ENCODE peak calls at places on chromosome X, in four cellular contexts. S, G, F and N are unnamed samples.

GRCh38 chrX:70922776-70923473 is 8.0 kb downstream of the SLC7A3 start:
- DNase-seq in S (no peak), G (no peak), F (no peak), N (no peak)

GRCh38 chrX:17552251-17552650 is 177.3 kb downstream of the NHS start:
- DNase-seq in S (no peak), G (no peak), F (no peak), N (no peak)

GRCh38 chrX:68443155-68443868 is 10.0 kb upstream of the OPHN1 start:
- DNase-seq in S (no peak), G (peak; percentile 9), F (no peak), N (no peak)

GRCh38 chrX:118976599-118977340 is 2.4 kb downstream of the LONRF3 start:
- DNase-seq in S (peak; percentile 61), G (no peak), F (peak; percentile 21), N (no peak)

GRCh38 chrX:150573702-150574101 is 5.3 kb downstream of the MTM1 start:
- DNase-seq in S (no peak), G (no peak), F (no peak), N (no peak)

GRCh38 chrX:10615931-10616780 is 4.2 kb downstream of the MID1 start:
- DNase-seq in S (no peak), G (no peak), F (peak; percentile 50), N (no peak)

GRCh38 chrX:70133303-70134115 is at the start of gene IGBP1:
- DNase-seq in S (peak; percentile 80), G (peak; percentile 49), F (peak; percentile 91), N (peak; percentile 70)

GRCh38 chrX:67546496-67547423 is 2.9 kb downstream of the AR start:
- DNase-seq in S (no peak), G (no peak), F (no peak), N (no peak)

GRCh38 chrX:103687073-103687695 is 685 bp upstream of the MORF4L2 start:
- DNase-seq in S (peak; percentile 34), G (no peak), F (peak; percentile 87), N (no peak)

GRCh38 chrX:114717921-114718320 is 134.0 kb downstream of the HTR2C start:
- DNase-seq in S (no peak), G (no peak), F (peak; percentile 22), N (peak; percentile 51)

GRCh38 chrX:34884693-34885277 is 57.8 kb upstream of the FAM47B start:
- DNase-seq in S (peak; percentile 33), G (no peak), F (no peak), N (no peak)

GRCh38 chrX:119753639-119754257 is 4.6 kb upstream of the SOWAHD start:
- DNase-seq in S (no peak), G (no peak), F (peak; percentile 46), N (no peak)

GRCh38 chrX:150688911-150689451 is 4.2 kb upstream of the MTMR1 start:
- DNase-seq in S (peak; percentile 42), G (no peak), F (no peak), N (peak; percentile 27)

GRCh38 chrX:2325076-2325784 is 175.5 kb downstream of the DHRSX start:
- DNase-seq in S (no peak), G (peak; percentile 63), F (peak; percentile 84), N (no peak)

GRCh38 chrX:39507034-39507433 is 590.7 kb downstream of the BCOR start:
- DNase-seq in S (no peak), G (no peak), F (no peak), N (no peak)

GRCh38 chrX:53013291-53013690 is 35.3 kb upstream of the GPR173 start:
- DNase-seq in S (no peak), G (no peak), F (no peak), N (no peak)

GRCh38 chrX:48631376-48632090 is 34.2 kb downstream of the WDR13 start:
- DNase-seq in S (peak; percentile 87), G (peak; percentile 65), F (peak; percentile 93), N (peak; percentile 59)

GRCh38 chrX:63754141-63754859 is 30.7 kb downstream of the ARHGEF9 start:
- DNase-seq in S (peak; percentile 6), G (no peak), F (no peak), N (no peak)

GRCh38 chrX:39645059-39645895 is 452.5 kb downstream of the BCOR start:
- DNase-seq in S (no peak), G (no peak), F (peak; percentile 50), N (no peak)

GRCh38 chrX:31251336-31251735 is 179.5 kb upstream of the FTHL17 start:
- DNase-seq in S (no peak), G (no peak), F (no peak), N (no peak)

GRCh38 chrX:19560611-19561010 is 45.3 kb upstream of the MAP3K15 start:
- DNase-seq in S (no peak), G (no peak), F (no peak), N (no peak)

GRCh38 chrX:103624111-103624510 is 4.7 kb upstream of the TCEAL1 start:
- DNase-seq in S (no peak), G (no peak), F (no peak), N (no peak)

GRCh38 chrX:23797371-23798128 is 14.6 kb downstream of the SAT1 start:
- DNase-seq in S (no peak), G (no peak), F (no peak), N (no peak)
- TF ChIP-seq CTCF in S (no peak), G (no peak), F (no peak), N (no peak)

DNA sequence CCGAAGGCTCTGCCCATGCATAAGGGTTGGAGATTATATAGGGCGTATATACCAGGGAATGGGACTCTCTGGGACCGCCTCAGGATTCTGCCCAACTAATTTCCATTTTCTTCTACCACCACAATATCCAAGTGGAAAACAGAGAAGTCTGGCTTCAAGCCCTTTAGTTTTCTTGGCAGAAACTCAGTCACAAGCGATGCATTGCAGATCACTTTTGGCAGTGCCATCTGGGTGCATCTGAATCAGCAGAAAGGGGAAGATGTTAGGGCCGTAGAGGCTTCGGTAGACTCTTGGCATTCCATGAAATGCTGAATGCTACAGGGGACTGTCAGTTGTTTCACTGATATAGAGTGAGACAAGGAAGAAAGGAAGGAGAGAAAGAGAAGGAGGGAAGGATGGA is 94.1 kb upstream of the FAM9B start:
- DNase-seq in S (no peak), G (no peak), F (no peak), N (no peak)
- TF ChIP-seq KDM1A in S (no peak), G (no peak), F (no peak), N (no peak)

DNA sequence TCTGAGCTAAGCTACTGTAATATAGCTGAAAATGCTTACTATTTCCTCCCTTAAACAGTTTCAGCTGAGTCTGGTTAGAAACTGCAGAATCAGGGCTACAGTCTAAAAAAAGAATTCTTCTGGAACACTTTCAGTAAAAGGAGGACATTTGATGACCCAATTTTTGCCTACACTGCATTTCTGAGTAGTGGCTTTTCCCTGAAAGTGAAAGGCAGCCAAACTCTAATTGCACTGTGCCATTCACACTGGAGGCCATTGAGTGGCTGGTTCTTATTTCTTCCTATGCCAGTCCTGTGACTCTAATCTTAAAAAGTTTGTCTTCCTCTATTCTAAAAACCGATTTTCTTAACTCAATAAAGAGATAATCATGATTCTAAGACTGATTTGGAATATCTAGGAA is 526.0 kb downstream of the CFAP47 start:
- DNase-seq in S (no peak), G (no peak), F (no peak), N (no peak)
- TF ChIP-seq CTCF in S (no peak), G (no peak), F (no peak), N (no peak)

GRCh38 chrX:72308566-72309296 is 3.0 kb upstream of the CITED1 start:
- DNase-seq in S (peak; percentile 67), G (no peak), F (peak; percentile 71), N (no peak)
- TF ChIP-seq KDM1A in S (no peak), G (no peak), F (peak; percentile 40), N (no peak)

DNA sequence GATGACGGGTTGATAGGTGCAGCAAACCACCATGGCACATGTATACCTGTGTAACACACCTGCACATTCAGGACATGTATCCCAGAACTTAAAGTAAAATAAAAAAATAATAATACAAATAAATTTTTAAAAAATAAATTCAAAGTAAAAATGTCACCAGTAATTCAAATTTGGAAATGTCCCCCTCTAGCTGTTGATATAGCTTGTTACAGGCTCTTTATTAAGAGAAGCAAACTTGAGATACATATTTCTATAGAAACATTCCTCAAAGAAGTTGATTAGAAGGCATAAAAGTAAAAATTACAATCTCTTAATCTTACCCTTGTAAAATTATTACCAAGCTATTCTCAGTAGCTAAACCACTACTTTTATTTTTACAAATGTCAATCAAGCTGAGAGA is 1397.0 kb downstream of the FAM133A start:
- DNase-seq in S (no peak), G (no peak), F (no peak), N (no peak)
- TF ChIP-seq CTCF in S (no peak), G (no peak), F (no peak), N (no peak)

DNA sequence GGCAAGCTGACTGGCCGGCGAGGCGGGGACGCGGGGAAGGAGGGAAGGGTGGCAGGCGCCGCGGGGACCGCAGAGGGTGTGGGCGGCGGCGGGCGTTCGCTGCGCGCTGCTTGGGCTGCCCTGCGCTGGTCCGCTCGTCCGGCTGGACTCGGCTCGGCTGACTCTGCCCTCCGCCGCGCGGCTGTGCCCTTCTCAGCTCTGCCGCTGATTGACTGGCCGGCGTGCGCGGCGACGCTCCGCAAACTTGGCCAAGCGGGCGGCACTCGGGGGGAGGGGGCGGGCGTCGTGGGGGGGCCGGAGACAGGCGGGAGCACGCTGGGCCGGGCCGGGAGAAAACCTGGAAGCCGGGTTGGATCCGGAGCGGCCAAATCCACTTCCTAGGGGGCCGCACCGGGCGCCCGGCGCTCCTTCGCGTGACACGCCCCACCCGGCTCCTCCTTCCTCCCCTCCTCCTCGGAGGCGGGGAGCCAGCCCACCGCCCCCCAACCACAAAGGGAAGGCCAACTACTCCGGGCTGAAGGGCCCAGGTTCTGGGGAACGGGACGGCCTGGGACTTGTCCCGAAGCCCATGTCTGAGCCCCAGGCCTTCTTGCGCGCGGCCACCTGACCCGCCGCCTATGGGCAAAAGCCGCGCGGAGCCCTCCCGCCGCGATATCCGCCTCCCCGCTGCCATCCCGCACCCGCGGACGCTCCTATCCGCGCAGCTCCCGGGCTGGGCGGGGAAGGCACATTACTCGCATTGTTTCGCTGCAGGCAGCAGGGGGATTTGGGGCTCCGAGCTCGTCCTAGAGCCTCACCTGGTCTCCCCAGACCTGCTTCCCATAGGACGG is at the start of gene GPC4:
- DNase-seq in S (peak; percentile 8), G (no peak), F (no peak), N (no peak)
- TF ChIP-seq KDM1A in S (no peak), G (no peak), F (no peak), N (no peak)

DNA sequence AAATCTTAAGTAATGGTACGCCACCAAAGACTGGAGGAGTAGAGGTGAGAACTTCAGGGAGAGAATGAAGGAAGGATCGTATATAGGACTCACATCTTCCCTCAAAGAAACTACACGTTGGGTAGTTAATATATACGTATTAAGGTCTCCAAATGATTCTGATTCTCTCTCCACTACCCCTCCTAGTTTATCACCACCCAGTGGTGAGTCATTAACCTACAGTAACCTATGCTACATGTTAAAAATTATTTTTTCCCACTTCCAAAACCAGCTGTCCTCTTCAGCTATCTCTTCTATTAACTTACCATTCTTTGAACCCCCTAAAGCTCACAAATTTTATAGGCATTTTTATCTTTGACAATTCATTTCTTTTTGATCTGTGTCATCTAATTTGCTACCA is 69.7 kb downstream of the RPS6KA6 start:
- DNase-seq in S (no peak), G (no peak), F (no peak), N (no peak)
- TF ChIP-seq CTCF in S (no peak), G (no peak), F (no peak), N (no peak)

DNA sequence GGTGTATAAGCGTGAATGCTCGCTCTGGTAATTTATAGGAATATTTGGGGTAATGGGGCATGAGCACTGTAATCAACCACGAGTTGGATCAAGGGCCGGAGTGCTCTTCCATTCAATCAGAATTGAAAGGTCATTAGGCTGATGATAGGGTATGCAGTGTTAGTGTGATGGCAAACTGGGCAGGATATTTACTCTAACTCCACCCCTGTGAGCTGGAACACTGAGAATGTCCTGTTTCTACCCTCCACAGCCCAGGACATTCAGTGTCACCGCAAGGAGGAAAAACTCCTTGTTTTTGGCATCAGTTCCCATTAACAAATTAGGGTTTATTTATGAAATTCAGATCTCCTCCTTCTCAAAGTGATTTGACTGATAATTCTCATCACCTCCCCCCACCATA is 137.8 kb downstream of the HS6ST2 start:
- DNase-seq in S (no peak), G (no peak), F (no peak), N (no peak)
- TF ChIP-seq KDM1A in S (no peak), G (no peak), F (no peak), N (no peak)